ENCODE peak calls at places on chromosomes 5 and 9, in six cellular contexts. F is head of caudate nucleus; I is LHCN-M2; J is mucosa of gallbladder; Z is CD4-positive, alpha-beta T cell; O is body of pancreas. H is an unnamed sample.

GRCh38 chr9:103364753-103365152 is 369.6 kb downstream of the CYLC2 start:
- DNase-seq in O (no peak), J (no peak), F (no peak), Z (no peak), I (peak), H (peak)

GRCh38 chr5:109484597-109484996 is 74.8 kb upstream of the PJA2 start:
- DNase-seq in O (no peak), Z (no peak), F (no peak), I (no peak), J (no peak), H (no peak)

GRCh38 chr9:35923598-35923926 is 14.3 kb downstream of the SPAAR start:
- DNase-seq in I (no peak), J (no peak), O (no peak), F (no peak), Z (no peak), H (no peak)

GRCh38 chr5:854966-855743 is 4.4 kb upstream of the ZDHHC11 start:
- DNase-seq in J (no peak), F (no peak), O (no peak), I (no peak), Z (no peak), H (no peak)

GRCh38 chr9:95834281-95834907 is 41.1 kb upstream of the ERCC6L2 start:
- DNase-seq in F (no peak), J (no peak), O (no peak), I (no peak), Z (no peak), H (no peak)

GRCh38 chr9:128987800-128988199 is 40.3 kb downstream of the NUP188 start:
- DNase-seq in O (no peak), Z (no peak), J (no peak), I (peak), F (no peak), H (no peak)

GRCh38 chr5:54457094-54457531 is 1.6 kb downstream of the HSPB3 start:
- DNase-seq in J (peak), O (peak), Z (no peak), I (peak), F (no peak), H (peak)

GRCh38 chr5:169384661-169385060 is 83.7 kb upstream of the SLIT3 start:
- DNase-seq in J (no peak), F (no peak), O (no peak), I (no peak), Z (no peak), H (no peak)

GRCh38 chr9:98185611-98186171 is 6.7 kb downstream of the CORO2A start:
- DNase-seq in Z (no peak), F (no peak), J (no peak), O (no peak), I (peak), H (no peak)

H was measured in Calu3.